ENCODE peak calls at places on chromosomes 4 and X, in eight cellular contexts. B is iris pigment epithelial cell; F is nephron progenitor cell; J is iPS-NIHi11; V is T follicular helper cell; T is stimulated activated CD8-positive, alpha-beta memory T cell treated with anti-CD3 and anti-CD28 coated beads, Interleukin-4, amount 100 ng/mL, for 48 hours; H is stimulated activated naive CD8-positive, alpha-beta T cell treated with anti-CD3 and anti-CD28 coated beads, Interleukin-15, Interleukin-2, amounts not matched to agents 100 U/mL and 50 U/mL, for 24 hours; R is GM23338. W is an unnamed sample.

GRCh38 chr4:152106113-152106763 is 345.4 kb upstream of the GATB start:
- DNase-seq in B (peak), F (no peak), J (no peak), V (no peak), T (no peak), H (no peak), R (peak), W (no peak)

GRCh38 chrX:36019164-36019563 is 99.6 kb downstream of the CFAP47 start:
- DNase-seq in B (no peak), F (no peak), J (no peak), V (no peak), T (no peak), H (no peak), R (peak), W (no peak)

GRCh38 chr4:5051692-5052423 is 578 bp downstream of the STK32B start:
- DNase-seq in B (peak), F (no peak), J (peak), V (no peak), T (peak), H (peak), R (peak), W (peak)

GRCh38 chr4:108622022-108622421 is 1.6 kb downstream of the RPL34 start:
- DNase-seq in B (no peak), F (no peak), J (no peak), V (no peak), T (peak), H (no peak), R (no peak), W (no peak)

GRCh38 chr4:110610620-110610939 is 12.3 kb downstream of the PITX2 start:
- DNase-seq in B (peak), F (no peak), J (no peak), V (no peak), T (no peak), H (no peak), R (peak), W (no peak)

GRCh38 chr4:76449824-76450223 is 14.8 kb downstream of the SHROOM3 start:
- DNase-seq in B (peak), F (no peak), J (peak), V (no peak), T (no peak), H (no peak), R (peak), W (no peak)

GRCh38 chr4:48851651-48852050 is 20.8 kb downstream of the OCIAD1 start:
- DNase-seq in B (no peak), F (no peak), J (no peak), V (no peak), T (no peak), H (no peak), R (no peak), W (no peak)

GRCh38 chr4:35739305-35739704 is 505.0 kb downstream of the ARAP2 start:
- DNase-seq in B (no peak), F (no peak), J (no peak), V (no peak), T (no peak), H (no peak), R (no peak), W (no peak)

GRCh38 chr4:128468485-128468989 is 180.9 kb upstream of the PGRMC2 start:
- DNase-seq in B (peak), F (no peak), J (no peak), V (no peak), T (no peak), H (no peak), R (no peak), W (no peak)

GRCh38 chr4:126269106-126269505 is 954.4 kb downstream of the FAT4 start:
- DNase-seq in B (peak), F (no peak), J (no peak), V (no peak), T (no peak), H (no peak), R (no peak), W (no peak)

GRCh38 chr4:159778298-159778697 is 675.4 kb downstream of the RAPGEF2 start:
- DNase-seq in B (no peak), F (no peak), J (no peak), V (no peak), T (no peak), H (no peak), R (no peak), W (no peak)

GRCh38 chrX:85504381-85504780 is 124.9 kb upstream of the POF1B start:
- DNase-seq in B (no peak), F (no peak), J (no peak), V (no peak), T (no peak), H (no peak), R (no peak), W (no peak)

GRCh38 chr4:168221298-168221697 is 97.3 kb downstream of the DDX60 start:
- DNase-seq in B (peak), F (no peak), J (no peak), V (no peak), T (no peak), H (no peak), R (no peak), W (no peak)

GRCh38 chr4:79065262-79065661 is 126.0 kb upstream of the PAQR3 start:
- DNase-seq in B (no peak), F (no peak), J (no peak), V (no peak), T (no peak), H (no peak), R (no peak), W (no peak)

GRCh38 chr4:117400039-117400835 is 314.9 kb upstream of the TRAM1L1 start:
- DNase-seq in B (peak), F (no peak), J (no peak), V (no peak), T (no peak), H (no peak), R (no peak), W (no peak)

GRCh38 chr4:24382381-24382780 is 202.0 kb downstream of the DHX15 start:
- DNase-seq in B (no peak), F (no peak), J (no peak), V (no peak), T (no peak), H (no peak), R (no peak), W (no peak)